ENCODE peak calls at places on chromosomes 13 and 19, in five cellular contexts. K, Q, M, A and Y are unnamed samples.
A peak's percentile ranks its signal among the peaks of the same experiment; 100 is the strongest.

GRCh38 chr13:110524484-110525254 is 36.9 kb downstream of the RAB20 start:
- DNase-seq in K (peak; percentile 78), Q (no peak), M (no peak), A (no peak), Y (peak; percentile 74)

GRCh38 chr13:51325837-51326236 is 13.7 kb upstream of the SERPINE3 start:
- DNase-seq in K (no peak), Q (no peak), M (no peak), A (no peak), Y (peak; percentile 28)

GRCh38 chr13:110932588-110932987 is 17.7 kb upstream of the ANKRD10 start:
- DNase-seq in K (no peak), Q (no peak), M (no peak), A (no peak), Y (no peak)

GRCh38 chr13:31346891-31347290 is 147.1 kb downstream of the B3GLCT start:
- DNase-seq in K (no peak), Q (no peak), M (no peak), A (no peak), Y (no peak)

GRCh38 chr19:19053508-19054314 is 10.1 kb upstream of the SLC25A42 start:
- DNase-seq in K (peak; percentile 71), Q (peak; percentile 85), M (peak; percentile 52), A (peak; percentile 61), Y (no peak)

GRCh38 chr19:461664-462551 is 1.1 kb upstream of the SHC2 start:
- DNase-seq in K (peak; percentile 40), Q (peak; percentile 90), M (no peak), A (peak; percentile 29), Y (no peak)

GRCh38 chr13:39263531-39263930 is 225.3 kb downstream of the NHLRC3 start:
- DNase-seq in K (no peak), Q (no peak), M (no peak), A (no peak), Y (no peak)

GRCh38 chr13:114339779-114340534 is 25.7 kb downstream of the CHAMP1 start:
- DNase-seq in K (no peak), Q (no peak), M (no peak), A (no peak), Y (no peak)

GRCh38 chr13:97191143-97191542 is 31.0 kb upstream of the MBNL2 start:
- DNase-seq in K (no peak), Q (no peak), M (no peak), A (no peak), Y (no peak)

GRCh38 chr13:49367640-49368431 is 76.0 kb downstream of the CAB39L start:
- DNase-seq in K (no peak), Q (no peak), M (no peak), A (no peak), Y (no peak)

GRCh38 chr13:36259361-36260137 is 38.1 kb downstream of the CCDC169 start:
- DNase-seq in K (no peak), Q (no peak), M (no peak), A (no peak), Y (no peak)

GRCh38 chr19:53328967-53329366 is 4.6 kb upstream of the ZNF845 start:
- DNase-seq in K (peak; percentile 66), Q (no peak), M (no peak), A (peak; percentile 35), Y (no peak)

GRCh38 chr19:2064788-2065524 is 13.9 kb upstream of the MKNK2 start:
- DNase-seq in K (peak; percentile 66), Q (peak; percentile 56), M (no peak), A (no peak), Y (peak; percentile 84)

GRCh38 chr19:41563847-41564514 is 12.0 kb upstream of the CEACAM21 start:
- DNase-seq in K (no peak), Q (no peak), M (no peak), A (no peak), Y (no peak)

GRCh38 chr19:15631817-15632216 is 8.9 kb upstream of the CYP4F3 start:
- DNase-seq in K (no peak), Q (peak; percentile 30), M (no peak), A (no peak), Y (no peak)

GRCh38 chr13:113860051-113860471 is 3.8 kb downstream of the GAS6 start:
- DNase-seq in K (no peak), Q (no peak), M (no peak), A (no peak), Y (peak; percentile 52)

GRCh38 chr19:35115538-35115951 is at the start of gene FXYD3:
- DNase-seq in K (no peak), Q (no peak), M (no peak), A (no peak), Y (no peak)

GRCh38 chr19:10421240-10421948 is 1.1 kb downstream of the PDE4A start:
- DNase-seq in K (no peak), Q (no peak), M (no peak), A (no peak), Y (no peak)
- TF ChIP-seq CTCF in K (no peak), Q (peak; percentile 40), M (peak; percentile 15), A (no peak), Y (no peak)

DNA sequence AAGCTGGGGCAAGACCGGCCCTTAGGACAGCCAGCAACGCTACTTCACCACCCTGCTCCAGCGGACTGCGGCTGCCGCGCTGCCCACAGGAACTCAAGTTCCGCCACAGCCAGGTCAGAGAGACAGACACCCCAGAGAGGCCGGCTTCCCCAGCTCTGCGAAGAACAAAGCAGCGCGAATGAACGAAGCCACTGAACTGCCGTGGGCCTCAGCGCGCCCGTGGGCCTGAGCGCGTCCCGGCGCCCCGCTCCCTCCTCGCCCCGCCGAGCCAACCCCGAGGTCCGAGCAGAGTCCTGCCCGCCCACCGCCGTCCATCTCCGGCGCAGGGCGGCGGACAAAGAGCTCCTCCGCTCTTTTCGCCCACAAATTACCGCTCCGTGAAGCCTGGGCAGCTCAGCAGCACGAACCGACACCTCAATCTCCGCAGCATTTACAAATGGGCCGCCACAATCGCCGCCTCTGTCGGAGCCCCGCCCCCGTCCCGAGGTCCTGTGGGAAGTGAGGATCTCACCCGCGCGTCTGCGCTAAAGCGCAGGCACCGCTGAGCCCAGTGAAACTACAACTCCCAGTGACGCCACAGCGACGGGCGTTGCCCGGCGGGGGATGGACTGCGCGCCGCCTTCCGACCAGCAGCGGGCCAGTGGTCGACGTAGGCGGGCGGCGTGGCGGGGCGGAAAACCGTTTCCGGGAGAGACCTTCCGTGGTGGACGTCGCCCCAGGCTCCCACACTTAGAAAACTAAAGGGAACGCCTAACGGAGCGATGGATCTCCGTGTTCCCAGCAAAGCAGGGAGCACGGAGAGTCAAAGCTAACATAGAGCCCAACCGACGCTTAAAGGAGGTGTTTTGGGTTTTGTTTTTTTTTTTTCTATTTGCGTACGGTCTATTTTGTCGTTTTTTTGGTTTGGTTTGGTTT is 158.7 kb downstream of the RNF17 start:
- DNase-seq in K (peak; percentile 98), Q (peak; percentile 97), M (peak; percentile 90), A (peak; percentile 96), Y (peak; percentile 97)
- TF ChIP-seq CTCF in K (peak; percentile 35), Q (no peak), M (no peak), A (no peak), Y (peak; percentile 26)

DNA sequence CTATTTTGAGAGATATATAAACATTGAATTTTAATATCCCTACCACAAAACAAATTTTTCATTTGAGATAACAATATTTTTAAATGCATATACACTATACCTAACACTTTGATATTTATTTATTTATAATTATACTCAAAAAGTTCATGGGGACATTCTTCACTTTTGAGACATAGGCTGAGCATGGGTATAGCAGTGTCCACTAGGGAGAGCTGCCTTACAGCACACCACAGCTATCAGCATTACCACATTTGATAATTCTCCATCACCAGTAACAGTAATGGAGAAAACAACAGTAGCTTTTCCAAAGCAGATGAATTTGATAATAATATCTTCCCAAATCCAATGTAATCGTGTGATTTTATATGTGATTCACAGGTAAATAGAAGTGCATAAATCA is 626.1 kb downstream of the DACH1 start:
- DNase-seq in K (no peak), Q (no peak), M (no peak), A (no peak), Y (no peak)
- TF ChIP-seq CTCF in K (peak; percentile 72), Q (peak; percentile 34), M (no peak), A (peak; percentile 22), Y (peak; percentile 57)

DNA sequence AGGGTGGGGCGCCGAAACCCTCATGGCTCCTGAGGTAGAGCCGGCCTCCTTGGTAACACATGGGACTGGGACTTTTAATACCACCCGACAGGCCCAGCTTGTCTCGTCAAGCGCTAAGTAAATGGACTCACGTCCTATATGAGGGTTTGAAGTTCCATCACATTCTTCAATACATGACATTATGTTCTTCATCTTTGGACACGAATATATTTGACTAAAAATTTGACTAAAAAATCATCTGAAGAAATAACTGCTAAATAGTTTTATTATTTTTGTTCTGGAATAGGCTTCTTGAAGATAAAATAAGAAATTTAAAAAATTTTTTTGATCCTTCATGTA is 335 bp upstream of the ZNF607 start:
- DNase-seq in K (no peak), Q (no peak), M (no peak), A (no peak), Y (no peak)
- TF ChIP-seq CTCF in K (peak; percentile 41), Q (peak; percentile 8), M (no peak), A (no peak), Y (peak; percentile 3)

GRCh38 chr19:40165362-40165937 is 25.8 kb upstream of the MAP3K10 start:
- DNase-seq in K (peak; percentile 46), Q (peak; percentile 66), M (peak; percentile 44), A (no peak), Y (peak; percentile 64)
- TF ChIP-seq CTCF in K (peak; percentile 67), Q (peak; percentile 62), M (peak; percentile 74), A (no peak), Y (peak; percentile 22)

GRCh38 chr13:108345016-108345415 is 75.5 kb downstream of the TNFSF13B start:
- DNase-seq in K (no peak), Q (no peak), M (no peak), A (no peak), Y (no peak)
- TF ChIP-seq CTCF in K (no peak), Q (no peak), M (no peak), A (no peak), Y (no peak)

GRCh38 chr19:44753619-44753931 is 5.1 kb downstream of the BCL3 start:
- DNase-seq in K (no peak), Q (no peak), M (peak; percentile 14), A (no peak), Y (no peak)

GRCh38 chr19:44750713-44751112 is 2.2 kb downstream of the BCL3 start:
- DNase-seq in K (no peak), Q (no peak), M (no peak), A (no peak), Y (no peak)

GRCh38 chr19:44753932-44754742 is 5.6 kb downstream of the BCL3 start:
- DNase-seq in K (peak; percentile 94), Q (no peak), M (peak; percentile 39), A (peak; percentile 91), Y (peak; percentile 95)

GRCh38 chr19:44752816-44753618 is 4.5 kb downstream of the BCL3 start:
- DNase-seq in K (peak; percentile 87), Q (no peak), M (peak; percentile 90), A (peak; percentile 84), Y (peak; percentile 91)

GRCh38 chr19:44752123-44752815 is 3.8 kb downstream of the BCL3 start:
- DNase-seq in K (no peak), Q (no peak), M (no peak), A (no peak), Y (no peak)
- TF ChIP-seq CTCF in K (no peak), Q (no peak), M (no peak), A (no peak), Y (no peak)